ENCODE peak calls at places on chromosome 5, in five cellular contexts. One of them, this sample, is unnamed.

GRCh38 chr5:8102714-8103113 is 233.8 kb downstream of the MTRR start:
- DNase-seq in Panc1: no peak
- DNase-seq in cardiac muscle cell: no peak
- DNase-seq in fibroblast of the aortic adventitia: no peak
- DNase-seq in spleen: no peak
- DNase-seq in this sample: no peak

GRCh38 chr5:132483101-132483500 is 7.5 kb downstream of the IRF1 start:
- DNase-seq in Panc1: no peak
- DNase-seq in fibroblast of the aortic adventitia: no peak
- DNase-seq in cardiac muscle cell: no peak
- DNase-seq in spleen: no peak
- DNase-seq in this sample: no peak

GRCh38 chr5:42840279-42840678 is 28.6 kb upstream of the SELENOP start:
- DNase-seq in cardiac muscle cell: no peak
- DNase-seq in Panc1: no peak
- DNase-seq in spleen: no peak
- DNase-seq in fibroblast of the aortic adventitia: peak
- DNase-seq in this sample: peak

GRCh38 chr5:78204241-78204640 is 90.3 kb downstream of the AP3B1 start:
- DNase-seq in Panc1: no peak
- DNase-seq in fibroblast of the aortic adventitia: no peak
- DNase-seq in cardiac muscle cell: no peak
- DNase-seq in spleen: no peak
- DNase-seq in this sample: no peak

GRCh38 chr5:123422433-123423277 is 548 bp downstream of the CEP120 start:
- DNase-seq in Panc1: peak
- DNase-seq in fibroblast of the aortic adventitia: peak
- DNase-seq in cardiac muscle cell: peak
- DNase-seq in spleen: no peak
- DNase-seq in this sample: no peak

GRCh38 chr5:172593721-172594120 is 47.3 kb upstream of the NEURL1B start:
- DNase-seq in spleen: no peak
- DNase-seq in fibroblast of the aortic adventitia: no peak
- DNase-seq in cardiac muscle cell: no peak
- DNase-seq in Panc1: no peak
- DNase-seq in this sample: no peak

GRCh38 chr5:73483676-73484075 is 14.6 kb upstream of the BTF3 start:
- DNase-seq in Panc1: no peak
- DNase-seq in cardiac muscle cell: no peak
- DNase-seq in spleen: no peak
- DNase-seq in fibroblast of the aortic adventitia: no peak
- DNase-seq in this sample: no peak

GRCh38 chr5:5290674-5291334 is 131.7 kb upstream of the ICE1 start:
- DNase-seq in cardiac muscle cell: no peak
- DNase-seq in Panc1: no peak
- DNase-seq in fibroblast of the aortic adventitia: no peak
- DNase-seq in spleen: no peak
- DNase-seq in this sample: no peak

GRCh38 chr5:15938961-15939360 is 240.6 kb downstream of the MARCHF11 start:
- DNase-seq in spleen: no peak
- DNase-seq in cardiac muscle cell: no peak
- DNase-seq in Panc1: no peak
- DNase-seq in fibroblast of the aortic adventitia: peak
- DNase-seq in this sample: no peak

GRCh38 chr5:19322716-19323485 is 665.1 kb downstream of the CDH18 start:
- DNase-seq in fibroblast of the aortic adventitia: peak
- DNase-seq in cardiac muscle cell: no peak
- DNase-seq in Panc1: no peak
- DNase-seq in spleen: no peak
- DNase-seq in this sample: no peak

GRCh38 chr5:171715551-171715950 is 70.1 kb upstream of the SMIM23 start:
- DNase-seq in cardiac muscle cell: no peak
- DNase-seq in spleen: no peak
- DNase-seq in Panc1: no peak
- DNase-seq in fibroblast of the aortic adventitia: no peak
- DNase-seq in this sample: no peak

GRCh38 chr5:38497946-38498345 is 58.5 kb downstream of the LIFR start:
- DNase-seq in Panc1: no peak
- DNase-seq in cardiac muscle cell: no peak
- DNase-seq in spleen: no peak
- DNase-seq in fibroblast of the aortic adventitia: peak
- DNase-seq in this sample: no peak

GRCh38 chr5:171306141-171306540 is 2.9 kb upstream of the TLX3 start:
- DNase-seq in Panc1: no peak
- DNase-seq in cardiac muscle cell: no peak
- DNase-seq in spleen: no peak
- DNase-seq in fibroblast of the aortic adventitia: no peak
- DNase-seq in this sample: no peak

GRCh38 chr5:106843812-106844416 is 826.8 kb downstream of the EFNA5 start:
- DNase-seq in cardiac muscle cell: no peak
- DNase-seq in spleen: no peak
- DNase-seq in Panc1: no peak
- DNase-seq in fibroblast of the aortic adventitia: no peak
- DNase-seq in this sample: no peak

GRCh38 chr5:30041831-30042385 is 1151.6 kb upstream of the CDH6 start:
- DNase-seq in Panc1: no peak
- DNase-seq in spleen: no peak
- DNase-seq in fibroblast of the aortic adventitia: no peak
- DNase-seq in cardiac muscle cell: no peak
- DNase-seq in this sample: no peak

GRCh38 chr5:99061711-99062110 is 132.9 kb upstream of the CHD1 start:
- DNase-seq in cardiac muscle cell: no peak
- DNase-seq in Panc1: no peak
- DNase-seq in spleen: no peak
- DNase-seq in fibroblast of the aortic adventitia: peak
- DNase-seq in this sample: no peak

GRCh38 chr5:172107606-172108005 is 80.4 kb downstream of the STK10 start:
- DNase-seq in Panc1: no peak
- DNase-seq in fibroblast of the aortic adventitia: peak
- DNase-seq in spleen: peak
- DNase-seq in cardiac muscle cell: no peak
- DNase-seq in this sample: no peak

GRCh38 chr5:156991714-156992113 is 28.7 kb upstream of the TIMD4 start:
- DNase-seq in Panc1: no peak
- DNase-seq in spleen: no peak
- DNase-seq in fibroblast of the aortic adventitia: no peak
- DNase-seq in cardiac muscle cell: no peak
- DNase-seq in this sample: no peak

GRCh38 chr5:166111021-166111420 is 2180.4 kb upstream of the WWC1 start:
- DNase-seq in fibroblast of the aortic adventitia: no peak
- DNase-seq in cardiac muscle cell: no peak
- DNase-seq in Panc1: no peak
- DNase-seq in spleen: no peak
- DNase-seq in this sample: no peak

GRCh38 chr5:135559342-135559741 is 19.4 kb downstream of the CXCL14 start:
- DNase-seq in Panc1: no peak
- DNase-seq in spleen: peak
- DNase-seq in fibroblast of the aortic adventitia: peak
- DNase-seq in cardiac muscle cell: no peak
- DNase-seq in this sample: no peak

GRCh38 chr5:176813587-176814312 is 3.4 kb downstream of the UNC5A start:
- DNase-seq in fibroblast of the aortic adventitia: no peak
- DNase-seq in spleen: no peak
- DNase-seq in cardiac muscle cell: no peak
- DNase-seq in Panc1: no peak
- DNase-seq in this sample: no peak

GRCh38 chr5:176810084-176810597 is at the start of gene UNC5A:
- DNase-seq in spleen: no peak
- DNase-seq in Panc1: no peak
- DNase-seq in cardiac muscle cell: peak
- DNase-seq in fibroblast of the aortic adventitia: no peak
- DNase-seq in this sample: no peak

GRCh38 chr5:176812269-176813259 is 2.2 kb downstream of the UNC5A start:
- DNase-seq in cardiac muscle cell: peak
- DNase-seq in spleen: no peak
- DNase-seq in fibroblast of the aortic adventitia: no peak
- DNase-seq in Panc1: no peak
- DNase-seq in this sample: no peak

GRCh38 chr5:176809544-176810083 is 745 bp upstream of the UNC5A start:
- DNase-seq in cardiac muscle cell: peak
- DNase-seq in fibroblast of the aortic adventitia: no peak
- DNase-seq in Panc1: no peak
- DNase-seq in spleen: no peak
- DNase-seq in this sample: no peak

GRCh38 chr5:176810687-176811501 is 535 bp downstream of the UNC5A start:
- DNase-seq in spleen: no peak
- DNase-seq in fibroblast of the aortic adventitia: no peak
- DNase-seq in Panc1: no peak
- DNase-seq in cardiac muscle cell: no peak
- DNase-seq in this sample: no peak
- H3K4me3 ChIP-seq in spleen: peak
- H3K4me3 ChIP-seq in fibroblast of the aortic adventitia: peak
- H3K4me3 ChIP-seq in Panc1: peak
- H3K4me3 ChIP-seq in cardiac muscle cell: peak
- H3K4me3 ChIP-seq in this sample: peak

GRCh38 chr5:75338408-75338807 is 1.4 kb downstream of the HMGCR start:
- DNase-seq in Panc1: no peak
- DNase-seq in cardiac muscle cell: no peak
- DNase-seq in spleen: no peak
- DNase-seq in fibroblast of the aortic adventitia: no peak
- DNase-seq in this sample: no peak
- H3K4me3 ChIP-seq in Panc1: peak
- H3K4me3 ChIP-seq in cardiac muscle cell: peak
- H3K4me3 ChIP-seq in spleen: peak
- H3K4me3 ChIP-seq in fibroblast of the aortic adventitia: peak
- H3K4me3 ChIP-seq in this sample: peak

GRCh38 chr5:144205141-144205551 is 34.5 kb downstream of the KCTD16 start:
- DNase-seq in fibroblast of the aortic adventitia: peak
- DNase-seq in spleen: no peak
- DNase-seq in Panc1: no peak
- DNase-seq in cardiac muscle cell: peak
- DNase-seq in this sample: no peak
- H3K4me3 ChIP-seq in fibroblast of the aortic adventitia: peak
- H3K4me3 ChIP-seq in spleen: no peak
- H3K4me3 ChIP-seq in Panc1: peak
- H3K4me3 ChIP-seq in cardiac muscle cell: peak
- H3K4me3 ChIP-seq in this sample: peak

DNA sequence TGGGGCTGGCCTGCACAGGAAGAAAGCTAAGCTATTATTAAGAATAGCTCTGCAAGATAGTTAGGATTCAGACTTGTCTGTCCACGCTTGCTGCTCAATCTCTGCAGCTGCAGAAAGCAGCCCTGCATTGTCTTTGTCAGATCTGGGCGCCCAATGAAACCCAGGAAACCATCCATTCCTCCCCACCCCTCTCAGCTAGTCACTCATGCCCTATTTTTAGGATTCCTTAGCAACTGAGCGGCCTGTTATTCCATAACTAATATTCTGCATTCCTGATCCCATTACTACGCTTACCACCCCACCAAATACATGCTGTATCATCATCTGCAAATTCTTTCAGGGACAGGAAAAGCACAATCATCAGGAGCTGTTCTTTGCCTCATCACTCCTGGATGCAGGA is 52.9 kb upstream of the APC start:
- DNase-seq in fibroblast of the aortic adventitia: peak
- DNase-seq in cardiac muscle cell: no peak
- DNase-seq in spleen: no peak
- DNase-seq in Panc1: no peak
- DNase-seq in this sample: no peak
- H3K4me3 ChIP-seq in fibroblast of the aortic adventitia: no peak
- H3K4me3 ChIP-seq in cardiac muscle cell: no peak
- H3K4me3 ChIP-seq in spleen: no peak
- H3K4me3 ChIP-seq in Panc1: no peak
- H3K4me3 ChIP-seq in this sample: no peak

GRCh38 chr5:159095218-159095617 is 4.5 kb downstream of the EBF1 start:
- DNase-seq in Panc1: no peak
- DNase-seq in fibroblast of the aortic adventitia: peak
- DNase-seq in cardiac muscle cell: no peak
- DNase-seq in spleen: no peak
- DNase-seq in this sample: no peak
- H3K4me3 ChIP-seq in Panc1: no peak
- H3K4me3 ChIP-seq in fibroblast of the aortic adventitia: peak
- H3K4me3 ChIP-seq in cardiac muscle cell: no peak
- H3K4me3 ChIP-seq in spleen: peak
- H3K4me3 ChIP-seq in this sample: peak

GRCh38 chr5:54294097-54294667 is 16.2 kb downstream of the ARL15 start:
- DNase-seq in fibroblast of the aortic adventitia: no peak
- DNase-seq in cardiac muscle cell: no peak
- DNase-seq in Panc1: no peak
- DNase-seq in spleen: no peak
- DNase-seq in this sample: no peak

GRCh38 chr5:54292866-54293265 is 17.5 kb downstream of the ARL15 start:
- DNase-seq in spleen: no peak
- DNase-seq in fibroblast of the aortic adventitia: no peak
- DNase-seq in cardiac muscle cell: no peak
- DNase-seq in Panc1: no peak
- DNase-seq in this sample: no peak

GRCh38 chr5:54295658-54296276 is 14.6 kb downstream of the ARL15 start:
- DNase-seq in spleen: no peak
- DNase-seq in fibroblast of the aortic adventitia: no peak
- DNase-seq in cardiac muscle cell: peak
- DNase-seq in Panc1: no peak
- DNase-seq in this sample: no peak

GRCh38 chr5:54298947-54299346 is 11.4 kb downstream of the ARL15 start:
- DNase-seq in fibroblast of the aortic adventitia: no peak
- DNase-seq in Panc1: no peak
- DNase-seq in spleen: no peak
- DNase-seq in cardiac muscle cell: no peak
- DNase-seq in this sample: no peak

DNA sequence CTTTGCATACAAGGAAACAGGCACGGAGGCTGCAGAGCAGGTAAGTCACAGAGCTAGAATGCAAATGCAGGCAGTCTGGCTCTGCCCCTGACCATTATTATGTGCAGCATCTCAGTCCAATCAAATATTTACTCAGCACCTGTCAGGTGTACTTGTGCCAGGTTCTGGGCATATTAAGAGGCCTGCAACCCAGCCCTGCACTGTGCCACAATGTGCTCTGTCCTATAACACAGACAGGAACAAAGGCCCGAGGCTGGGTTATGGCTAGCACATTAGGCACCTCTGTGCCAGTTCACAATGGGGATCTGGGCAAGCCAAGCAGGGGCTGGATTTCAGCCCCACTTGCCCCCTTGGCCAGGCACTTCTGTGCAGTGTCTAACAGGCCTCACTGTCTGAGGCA is 14.0 kb downstream of the ARL15 start:
- DNase-seq in Panc1: no peak
- DNase-seq in fibroblast of the aortic adventitia: no peak
- DNase-seq in spleen: no peak
- DNase-seq in cardiac muscle cell: no peak
- DNase-seq in this sample: no peak
- H3K4me3 ChIP-seq in Panc1: no peak
- H3K4me3 ChIP-seq in fibroblast of the aortic adventitia: no peak
- H3K4me3 ChIP-seq in spleen: no peak
- H3K4me3 ChIP-seq in cardiac muscle cell: no peak
- H3K4me3 ChIP-seq in this sample: peak

GRCh38 chr5:141785135-141785534 is 93.1 kb downstream of the PCDH1 start:
- DNase-seq in Panc1: no peak
- DNase-seq in fibroblast of the aortic adventitia: no peak
- DNase-seq in cardiac muscle cell: no peak
- DNase-seq in spleen: peak
- DNase-seq in this sample: no peak
- H3K4me3 ChIP-seq in Panc1: no peak
- H3K4me3 ChIP-seq in fibroblast of the aortic adventitia: no peak
- H3K4me3 ChIP-seq in cardiac muscle cell: no peak
- H3K4me3 ChIP-seq in spleen: no peak
- H3K4me3 ChIP-seq in this sample: no peak